ENCODE peak calls at places on chromosomes 13 and 19, in eight cellular contexts. One of them, this sample, is unnamed.

GRCh38 chr19:290539-291521 is at the start of gene PLPP2:
- DNase-seq in esophagus muscularis mucosa: no peak
- DNase-seq in fibroblast of mammary gland: no peak
- DNase-seq in left lung: peak
- DNase-seq in left ventricle myocardium inferior: no peak
- DNase-seq in progenitor cell of endocrine pancreas: peak
- DNase-seq in ascending aorta: no peak
- DNase-seq in activated B cell treated with CpG ODN at 0.5 μM for 24 hours: no peak
- DNase-seq in this sample: no peak

GRCh38 chr19:39401549-39402416 is 4.9 kb upstream of the ZFP36 start:
- DNase-seq in esophagus muscularis mucosa: no peak
- DNase-seq in left lung: no peak
- DNase-seq in progenitor cell of endocrine pancreas: no peak
- DNase-seq in left ventricle myocardium inferior: no peak
- DNase-seq in fibroblast of mammary gland: peak
- DNase-seq in ascending aorta: peak
- DNase-seq in activated B cell treated with CpG ODN at 0.5 μM for 24 hours: peak
- DNase-seq in this sample: no peak

GRCh38 chr13:108795841-108796240 is 166.4 kb downstream of the MYO16 start:
- DNase-seq in ascending aorta: no peak
- DNase-seq in esophagus muscularis mucosa: no peak
- DNase-seq in activated B cell treated with CpG ODN at 0.5 μM for 24 hours: no peak
- DNase-seq in fibroblast of mammary gland: no peak
- DNase-seq in left ventricle myocardium inferior: no peak
- DNase-seq in progenitor cell of endocrine pancreas: no peak
- DNase-seq in left lung: no peak
- DNase-seq in this sample: no peak

GRCh38 chr13:92849381-92849780 is 377.2 kb upstream of the GPC6 start:
- DNase-seq in fibroblast of mammary gland: no peak
- DNase-seq in progenitor cell of endocrine pancreas: no peak
- DNase-seq in ascending aorta: no peak
- DNase-seq in esophagus muscularis mucosa: no peak
- DNase-seq in left ventricle myocardium inferior: no peak
- DNase-seq in activated B cell treated with CpG ODN at 0.5 μM for 24 hours: no peak
- DNase-seq in left lung: no peak
- DNase-seq in this sample: no peak

GRCh38 chr13:22262328-22262920 is 591.6 kb downstream of the FGF9 start:
- DNase-seq in esophagus muscularis mucosa: no peak
- DNase-seq in activated B cell treated with CpG ODN at 0.5 μM for 24 hours: no peak
- DNase-seq in progenitor cell of endocrine pancreas: no peak
- DNase-seq in left ventricle myocardium inferior: no peak
- DNase-seq in fibroblast of mammary gland: no peak
- DNase-seq in ascending aorta: no peak
- DNase-seq in left lung: no peak
- DNase-seq in this sample: no peak

GRCh38 chr19:14385492-14385891 is 4.2 kb downstream of the ADGRE5 start:
- DNase-seq in left ventricle myocardium inferior: no peak
- DNase-seq in fibroblast of mammary gland: no peak
- DNase-seq in esophagus muscularis mucosa: no peak
- DNase-seq in left lung: no peak
- DNase-seq in ascending aorta: no peak
- DNase-seq in activated B cell treated with CpG ODN at 0.5 μM for 24 hours: no peak
- DNase-seq in progenitor cell of endocrine pancreas: no peak
- DNase-seq in this sample: no peak

GRCh38 chr13:41802684-41803554 is 158.0 kb downstream of the VWA8 start:
- DNase-seq in left lung: no peak
- DNase-seq in fibroblast of mammary gland: peak
- DNase-seq in ascending aorta: no peak
- DNase-seq in activated B cell treated with CpG ODN at 0.5 μM for 24 hours: no peak
- DNase-seq in left ventricle myocardium inferior: no peak
- DNase-seq in progenitor cell of endocrine pancreas: no peak
- DNase-seq in esophagus muscularis mucosa: no peak
- DNase-seq in this sample: no peak

GRCh38 chr19:43739836-43740235 is 14.9 kb downstream of the SMG9 start:
- DNase-seq in progenitor cell of endocrine pancreas: no peak
- DNase-seq in ascending aorta: no peak
- DNase-seq in fibroblast of mammary gland: no peak
- DNase-seq in esophagus muscularis mucosa: no peak
- DNase-seq in left ventricle myocardium inferior: no peak
- DNase-seq in left lung: no peak
- DNase-seq in activated B cell treated with CpG ODN at 0.5 μM for 24 hours: no peak
- DNase-seq in this sample: no peak

GRCh38 chr13:81874681-81875661 is 1534.0 kb upstream of the SPRY2 start:
- DNase-seq in esophagus muscularis mucosa: no peak
- DNase-seq in left lung: no peak
- DNase-seq in activated B cell treated with CpG ODN at 0.5 μM for 24 hours: no peak
- DNase-seq in left ventricle myocardium inferior: no peak
- DNase-seq in ascending aorta: no peak
- DNase-seq in progenitor cell of endocrine pancreas: no peak
- DNase-seq in fibroblast of mammary gland: no peak
- DNase-seq in this sample: no peak

GRCh38 chr19:42271045-42271419 is 2.0 kb downstream of the CIC start:
- DNase-seq in esophagus muscularis mucosa: no peak
- DNase-seq in activated B cell treated with CpG ODN at 0.5 μM for 24 hours: no peak
- DNase-seq in progenitor cell of endocrine pancreas: no peak
- DNase-seq in left lung: no peak
- DNase-seq in left ventricle myocardium inferior: no peak
- DNase-seq in fibroblast of mammary gland: no peak
- DNase-seq in ascending aorta: no peak
- DNase-seq in this sample: no peak

GRCh38 chr13:68439821-68440220 is 1209.7 kb upstream of the PCDH9 start:
- DNase-seq in esophagus muscularis mucosa: no peak
- DNase-seq in fibroblast of mammary gland: peak
- DNase-seq in progenitor cell of endocrine pancreas: no peak
- DNase-seq in ascending aorta: no peak
- DNase-seq in activated B cell treated with CpG ODN at 0.5 μM for 24 hours: no peak
- DNase-seq in left ventricle myocardium inferior: no peak
- DNase-seq in left lung: no peak
- DNase-seq in this sample: no peak

GRCh38 chr13:44174769-44175425 is 198.7 kb upstream of the SERP2 start:
- DNase-seq in activated B cell treated with CpG ODN at 0.5 μM for 24 hours: no peak
- DNase-seq in left ventricle myocardium inferior: no peak
- DNase-seq in esophagus muscularis mucosa: peak
- DNase-seq in fibroblast of mammary gland: peak
- DNase-seq in left lung: no peak
- DNase-seq in progenitor cell of endocrine pancreas: no peak
- DNase-seq in ascending aorta: no peak
- DNase-seq in this sample: no peak

GRCh38 chr13:109665781-109666249 is 120.6 kb downstream of the IRS2 start:
- DNase-seq in activated B cell treated with CpG ODN at 0.5 μM for 24 hours: no peak
- DNase-seq in left lung: no peak
- DNase-seq in esophagus muscularis mucosa: no peak
- DNase-seq in fibroblast of mammary gland: no peak
- DNase-seq in left ventricle myocardium inferior: no peak
- DNase-seq in progenitor cell of endocrine pancreas: no peak
- DNase-seq in ascending aorta: no peak
- DNase-seq in this sample: no peak

GRCh38 chr19:39927076-39927475 is 7.4 kb downstream of the FCGBP start:
- DNase-seq in fibroblast of mammary gland: no peak
- DNase-seq in progenitor cell of endocrine pancreas: no peak
- DNase-seq in left lung: no peak
- DNase-seq in activated B cell treated with CpG ODN at 0.5 μM for 24 hours: no peak
- DNase-seq in left ventricle myocardium inferior: no peak
- DNase-seq in esophagus muscularis mucosa: no peak
- DNase-seq in ascending aorta: no peak
- DNase-seq in this sample: no peak

GRCh38 chr13:32284927-32285632 is 30.1 kb downstream of the ZAR1L start:
- DNase-seq in left lung: no peak
- DNase-seq in esophagus muscularis mucosa: no peak
- DNase-seq in ascending aorta: no peak
- DNase-seq in left ventricle myocardium inferior: no peak
- DNase-seq in fibroblast of mammary gland: peak
- DNase-seq in activated B cell treated with CpG ODN at 0.5 μM for 24 hours: no peak
- DNase-seq in progenitor cell of endocrine pancreas: no peak
- DNase-seq in this sample: no peak

GRCh38 chr13:24997367-24997967 is 98.5 kb upstream of the PABPC3 start:
- DNase-seq in left ventricle myocardium inferior: no peak
- DNase-seq in activated B cell treated with CpG ODN at 0.5 μM for 24 hours: no peak
- DNase-seq in ascending aorta: no peak
- DNase-seq in left lung: no peak
- DNase-seq in fibroblast of mammary gland: peak
- DNase-seq in progenitor cell of endocrine pancreas: no peak
- DNase-seq in esophagus muscularis mucosa: peak
- DNase-seq in this sample: peak

DNA sequence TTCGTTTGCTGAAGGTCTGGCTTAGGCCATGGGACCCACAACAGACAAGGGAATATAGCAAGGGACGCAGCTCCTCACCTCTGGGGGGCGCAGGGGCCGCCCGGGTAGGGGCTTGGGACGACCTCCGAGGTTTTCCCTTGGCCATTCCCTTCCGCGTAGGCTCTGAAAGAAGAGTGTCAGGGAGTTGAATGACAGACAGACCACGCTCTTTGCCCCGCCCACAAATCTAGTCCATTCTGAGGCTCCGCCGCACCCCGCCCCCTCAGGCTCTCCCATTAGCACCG is 11.4 kb upstream of the ZNF414 start:
- DNase-seq in fibroblast of mammary gland: no peak
- DNase-seq in activated B cell treated with CpG ODN at 0.5 μM for 24 hours: no peak
- DNase-seq in progenitor cell of endocrine pancreas: no peak
- DNase-seq in left ventricle myocardium inferior: no peak
- DNase-seq in ascending aorta: no peak
- DNase-seq in esophagus muscularis mucosa: no peak
- DNase-seq in left lung: no peak
- DNase-seq in this sample: no peak
- TF ChIP-seq CTCF in fibroblast of mammary gland: peak
- TF ChIP-seq CTCF in activated B cell treated with CpG ODN at 0.5 μM for 24 hours: no peak
- TF ChIP-seq CTCF in progenitor cell of endocrine pancreas: peak
- TF ChIP-seq CTCF in left ventricle myocardium inferior: peak
- TF ChIP-seq CTCF in ascending aorta: no peak
- TF ChIP-seq CTCF in esophagus muscularis mucosa: no peak
- TF ChIP-seq CTCF in left lung: no peak
- TF ChIP-seq CTCF in this sample: peak

GRCh38 chr19:6210721-6211600 is 68.8 kb downstream of the MLLT1 start:
- DNase-seq in progenitor cell of endocrine pancreas: no peak
- DNase-seq in left ventricle myocardium inferior: no peak
- DNase-seq in left lung: peak
- DNase-seq in activated B cell treated with CpG ODN at 0.5 μM for 24 hours: no peak
- DNase-seq in fibroblast of mammary gland: no peak
- DNase-seq in esophagus muscularis mucosa: no peak
- DNase-seq in ascending aorta: no peak
- DNase-seq in this sample: no peak
- TF ChIP-seq CTCF in progenitor cell of endocrine pancreas: no peak
- TF ChIP-seq CTCF in left ventricle myocardium inferior: no peak
- TF ChIP-seq CTCF in left lung: no peak
- TF ChIP-seq CTCF in activated B cell treated with CpG ODN at 0.5 μM for 24 hours: no peak
- TF ChIP-seq CTCF in fibroblast of mammary gland: no peak
- TF ChIP-seq CTCF in esophagus muscularis mucosa: no peak
- TF ChIP-seq CTCF in ascending aorta: no peak
- TF ChIP-seq CTCF in this sample: no peak

DNA sequence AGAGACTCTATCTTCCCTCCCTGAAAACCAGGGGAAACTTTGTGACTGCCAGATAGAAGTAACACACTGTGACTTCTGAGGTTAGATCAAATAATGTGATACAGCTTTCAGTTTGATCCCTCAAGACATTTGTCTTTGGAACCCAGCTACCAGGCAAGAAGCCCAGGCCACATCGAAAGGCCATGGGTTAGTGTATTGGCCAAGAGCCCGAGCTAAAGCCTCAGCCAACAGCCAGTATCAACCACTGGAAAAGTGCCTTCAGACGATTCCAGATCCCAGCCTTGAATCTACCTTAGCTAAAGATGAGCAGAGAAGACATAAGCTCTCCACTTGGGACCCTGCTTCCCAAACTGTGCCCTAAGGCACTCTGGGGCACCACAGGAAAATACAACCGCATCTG is 10.9 kb upstream of the TPTE2 start:
- DNase-seq in fibroblast of mammary gland: no peak
- DNase-seq in esophagus muscularis mucosa: no peak
- DNase-seq in activated B cell treated with CpG ODN at 0.5 μM for 24 hours: no peak
- DNase-seq in progenitor cell of endocrine pancreas: no peak
- DNase-seq in left ventricle myocardium inferior: no peak
- DNase-seq in left lung: no peak
- DNase-seq in ascending aorta: no peak
- DNase-seq in this sample: no peak
- TF ChIP-seq CTCF in fibroblast of mammary gland: no peak
- TF ChIP-seq CTCF in esophagus muscularis mucosa: no peak
- TF ChIP-seq CTCF in activated B cell treated with CpG ODN at 0.5 μM for 24 hours: no peak
- TF ChIP-seq CTCF in progenitor cell of endocrine pancreas: no peak
- TF ChIP-seq CTCF in left ventricle myocardium inferior: no peak
- TF ChIP-seq CTCF in left lung: no peak
- TF ChIP-seq CTCF in ascending aorta: no peak
- TF ChIP-seq CTCF in this sample: no peak

DNA sequence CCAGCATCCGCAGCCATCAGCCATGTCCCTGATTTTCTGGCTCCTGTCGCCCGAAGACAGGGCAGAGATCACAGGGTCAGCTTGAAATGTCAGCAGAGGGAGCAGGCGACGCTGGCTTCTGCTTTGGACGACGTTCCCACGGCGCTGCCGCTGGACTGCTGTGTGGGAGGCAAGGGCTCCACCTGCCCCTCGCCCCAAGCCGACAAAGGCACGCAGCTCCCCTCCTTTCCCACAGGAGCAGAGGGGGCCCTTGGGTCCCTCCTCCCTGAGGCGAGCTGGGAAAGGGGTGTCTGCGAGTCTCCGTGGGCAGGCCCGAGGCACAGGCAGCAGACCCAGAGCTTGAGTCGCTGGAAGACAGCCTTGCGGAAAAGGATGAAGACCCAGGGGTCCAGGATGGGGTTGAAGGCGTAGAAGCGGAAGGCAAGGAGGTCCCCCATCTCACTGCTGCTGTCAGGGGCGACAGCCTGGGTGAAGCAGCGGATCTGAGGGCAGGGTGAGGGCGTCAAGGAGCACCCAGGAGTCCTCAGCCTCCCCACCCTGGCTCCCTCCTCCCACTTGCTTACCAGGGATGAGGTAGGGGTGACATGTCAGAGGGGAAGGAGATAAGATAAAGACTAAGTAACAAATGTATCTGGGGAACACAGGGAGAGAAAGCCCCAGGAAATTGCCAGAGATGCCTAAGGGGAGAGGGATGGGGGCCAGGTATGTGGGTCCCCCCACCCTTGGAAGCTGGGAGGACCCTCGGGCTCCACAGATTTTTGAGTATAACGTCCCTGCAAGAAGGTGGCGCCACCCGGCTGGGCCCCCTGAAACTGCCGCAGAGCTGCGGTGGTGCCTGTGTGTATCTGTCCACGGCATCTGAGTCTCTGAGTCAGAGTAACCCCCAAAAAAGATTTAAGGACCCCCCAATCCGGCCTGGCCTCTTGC is 3.4 kb downstream of the PTGIR start:
- DNase-seq in activated B cell treated with CpG ODN at 0.5 μM for 24 hours: no peak
- DNase-seq in esophagus muscularis mucosa: no peak
- DNase-seq in fibroblast of mammary gland: no peak
- DNase-seq in progenitor cell of endocrine pancreas: no peak
- DNase-seq in ascending aorta: no peak
- DNase-seq in left lung: peak
- DNase-seq in left ventricle myocardium inferior: no peak
- DNase-seq in this sample: no peak
- TF ChIP-seq CTCF in activated B cell treated with CpG ODN at 0.5 μM for 24 hours: no peak
- TF ChIP-seq CTCF in esophagus muscularis mucosa: no peak
- TF ChIP-seq CTCF in fibroblast of mammary gland: no peak
- TF ChIP-seq CTCF in progenitor cell of endocrine pancreas: no peak
- TF ChIP-seq CTCF in ascending aorta: peak
- TF ChIP-seq CTCF in left lung: no peak
- TF ChIP-seq CTCF in left ventricle myocardium inferior: no peak
- TF ChIP-seq CTCF in this sample: no peak

GRCh38 chr19:18589380-18590272 is 1.0 kb downstream of the REX1BD start:
- DNase-seq in esophagus muscularis mucosa: no peak
- DNase-seq in activated B cell treated with CpG ODN at 0.5 μM for 24 hours: no peak
- DNase-seq in ascending aorta: no peak
- DNase-seq in left lung: peak
- DNase-seq in fibroblast of mammary gland: peak
- DNase-seq in left ventricle myocardium inferior: peak
- DNase-seq in progenitor cell of endocrine pancreas: peak
- DNase-seq in this sample: peak
- TF ChIP-seq CTCF in esophagus muscularis mucosa: peak
- TF ChIP-seq CTCF in activated B cell treated with CpG ODN at 0.5 μM for 24 hours: no peak
- TF ChIP-seq CTCF in ascending aorta: peak
- TF ChIP-seq CTCF in left lung: peak
- TF ChIP-seq CTCF in fibroblast of mammary gland: no peak
- TF ChIP-seq CTCF in left ventricle myocardium inferior: peak
- TF ChIP-seq CTCF in progenitor cell of endocrine pancreas: no peak
- TF ChIP-seq CTCF in this sample: peak

GRCh38 chr13:21039097-21039800 is 22.1 kb downstream of the LATS2 start:
- DNase-seq in left ventricle myocardium inferior: no peak
- DNase-seq in activated B cell treated with CpG ODN at 0.5 μM for 24 hours: no peak
- DNase-seq in esophagus muscularis mucosa: peak
- DNase-seq in fibroblast of mammary gland: peak
- DNase-seq in ascending aorta: no peak
- DNase-seq in progenitor cell of endocrine pancreas: no peak
- DNase-seq in left lung: no peak
- DNase-seq in this sample: no peak
- TF ChIP-seq CTCF in left ventricle myocardium inferior: no peak
- TF ChIP-seq CTCF in activated B cell treated with CpG ODN at 0.5 μM for 24 hours: no peak
- TF ChIP-seq CTCF in esophagus muscularis mucosa: no peak
- TF ChIP-seq CTCF in fibroblast of mammary gland: no peak
- TF ChIP-seq CTCF in ascending aorta: no peak
- TF ChIP-seq CTCF in progenitor cell of endocrine pancreas: no peak
- TF ChIP-seq CTCF in left lung: no peak
- TF ChIP-seq CTCF in this sample: no peak